ENCODE peak calls at places on chromosomes 16 and 17, in seven cellular contexts. One of them, this sample, is unnamed.

GRCh38 chr17:70190959-70191805 is 21.9 kb downstream of the KCNJ2 start:
- DNase-seq in heart left ventricle: no peak
- DNase-seq in breast epithelium: no peak
- DNase-seq in body of pancreas: peak; percentile 62
- DNase-seq in transverse colon: no peak
- DNase-seq in prostate gland: peak; percentile 53
- DNase-seq in A549: no peak
- DNase-seq in this sample: no peak

GRCh38 chr17:1555618-1556471 is 6.7 kb downstream of the PITPNA start:
- DNase-seq in transverse colon: peak; percentile 58
- DNase-seq in A549: no peak
- DNase-seq in heart left ventricle: peak; percentile 34
- DNase-seq in body of pancreas: peak; percentile 60
- DNase-seq in breast epithelium: no peak
- DNase-seq in prostate gland: no peak
- DNase-seq in this sample: peak; percentile 33

GRCh38 chr17:7782237-7782636 is 51.8 kb upstream of the KDM6B start:
- DNase-seq in prostate gland: no peak
- DNase-seq in heart left ventricle: no peak
- DNase-seq in breast epithelium: no peak
- DNase-seq in A549: no peak
- DNase-seq in body of pancreas: no peak
- DNase-seq in transverse colon: no peak
- DNase-seq in this sample: no peak

GRCh38 chr16:14405611-14406537 is 224.2 kb downstream of the PARN start:
- DNase-seq in prostate gland: no peak
- DNase-seq in breast epithelium: no peak
- DNase-seq in body of pancreas: no peak
- DNase-seq in heart left ventricle: no peak
- DNase-seq in A549: no peak
- DNase-seq in transverse colon: peak; percentile 71
- DNase-seq in this sample: peak; percentile 85

GRCh38 chr16:13864689-13865088 is 55.3 kb upstream of the ERCC4 start:
- DNase-seq in breast epithelium: no peak
- DNase-seq in heart left ventricle: no peak
- DNase-seq in transverse colon: no peak
- DNase-seq in A549: no peak
- DNase-seq in body of pancreas: no peak
- DNase-seq in prostate gland: no peak
- DNase-seq in this sample: no peak

GRCh38 chr16:81350306-81350615 is 35.5 kb downstream of the GAN start:
- DNase-seq in body of pancreas: no peak
- DNase-seq in breast epithelium: no peak
- DNase-seq in heart left ventricle: no peak
- DNase-seq in prostate gland: no peak
- DNase-seq in A549: no peak
- DNase-seq in transverse colon: no peak
- DNase-seq in this sample: no peak

GRCh38 chr17:1498869-1499268 is 6.4 kb upstream of the MYO1C start:
- DNase-seq in transverse colon: no peak
- DNase-seq in prostate gland: no peak
- DNase-seq in breast epithelium: no peak
- DNase-seq in A549: no peak
- DNase-seq in body of pancreas: no peak
- DNase-seq in heart left ventricle: no peak
- DNase-seq in this sample: no peak

GRCh38 chr17:41421116-41421515 is 3.3 kb downstream of the KRT37 start:
- DNase-seq in breast epithelium: no peak
- DNase-seq in transverse colon: no peak
- DNase-seq in prostate gland: peak; percentile 71
- DNase-seq in heart left ventricle: no peak
- DNase-seq in body of pancreas: no peak
- DNase-seq in A549: no peak
- DNase-seq in this sample: no peak

GRCh38 chr17:34771891-34772290 is 189.4 kb downstream of the CCT6B start:
- DNase-seq in A549: no peak
- DNase-seq in transverse colon: no peak
- DNase-seq in prostate gland: no peak
- DNase-seq in heart left ventricle: no peak
- DNase-seq in body of pancreas: no peak
- DNase-seq in breast epithelium: no peak
- DNase-seq in this sample: no peak

GRCh38 chr17:65058615-65059014 is 2.1 kb upstream of the GNA13 start:
- DNase-seq in heart left ventricle: no peak
- DNase-seq in breast epithelium: no peak
- DNase-seq in A549: no peak
- DNase-seq in body of pancreas: no peak
- DNase-seq in transverse colon: no peak
- DNase-seq in prostate gland: peak; percentile 72
- DNase-seq in this sample: no peak

GRCh38 chr17:41308251-41308917 is 725 bp downstream of the KRTAP16-1 start:
- DNase-seq in breast epithelium: peak; percentile 54
- DNase-seq in heart left ventricle: peak; percentile 85
- DNase-seq in transverse colon: peak; percentile 63
- DNase-seq in prostate gland: peak; percentile 44
- DNase-seq in body of pancreas: peak; percentile 46
- DNase-seq in A549: no peak
- DNase-seq in this sample: no peak

GRCh38 chr17:3808701-3809100 is 7.7 kb upstream of the ITGAE start:
- DNase-seq in A549: no peak
- DNase-seq in body of pancreas: no peak
- DNase-seq in heart left ventricle: no peak
- DNase-seq in breast epithelium: no peak
- DNase-seq in transverse colon: no peak
- DNase-seq in prostate gland: no peak
- DNase-seq in this sample: no peak

GRCh38 chr17:64357191-64357981 is 33.3 kb downstream of the PECAM1 start:
- DNase-seq in breast epithelium: no peak
- DNase-seq in A549: no peak
- DNase-seq in heart left ventricle: peak; percentile 75
- DNase-seq in transverse colon: peak; percentile 41
- DNase-seq in prostate gland: no peak
- DNase-seq in body of pancreas: peak; percentile 59
- DNase-seq in this sample: peak; percentile 38

GRCh38 chr17:67044016-67044772 is at the start of gene CACNG1:
- DNase-seq in transverse colon: no peak
- DNase-seq in prostate gland: no peak
- DNase-seq in body of pancreas: no peak
- DNase-seq in breast epithelium: no peak
- DNase-seq in heart left ventricle: no peak
- DNase-seq in A549: no peak
- DNase-seq in this sample: peak; percentile 91

DNA sequence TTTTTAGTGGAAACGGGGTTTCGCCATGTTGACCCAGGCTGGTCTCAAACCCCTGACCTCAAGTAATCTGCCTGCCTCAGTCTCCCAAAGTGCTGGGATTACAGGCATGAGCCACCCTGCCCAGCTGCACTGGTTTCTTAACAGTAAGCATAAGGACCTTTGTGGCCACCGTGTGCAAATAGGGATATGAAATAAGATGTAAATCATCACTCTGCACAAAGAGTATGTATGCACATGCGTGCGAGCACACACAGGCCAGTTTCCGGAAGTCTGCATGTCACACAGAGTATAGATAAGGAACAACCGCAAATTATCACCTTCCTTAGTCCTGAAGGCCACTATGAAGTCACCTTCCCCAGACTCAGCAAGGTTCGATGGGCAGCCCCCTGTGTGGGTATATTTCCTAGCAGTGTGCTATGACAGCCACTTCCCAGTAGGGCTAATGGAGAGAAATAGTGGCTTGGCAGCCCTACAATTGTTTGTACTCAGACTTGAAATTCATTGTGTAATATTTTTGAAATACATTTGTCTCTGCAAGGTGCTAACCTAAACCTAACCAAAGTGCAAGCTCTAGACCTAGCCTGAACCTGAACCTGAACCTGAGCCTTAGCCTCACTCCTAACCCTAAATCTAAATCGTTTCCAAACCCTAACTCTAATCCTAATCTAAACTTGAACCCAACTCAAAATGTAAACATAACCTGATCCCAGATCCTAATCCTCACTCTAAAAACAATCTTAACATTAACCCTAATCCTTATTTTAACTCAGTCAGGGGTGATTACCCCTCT is 48.4 kb upstream of the SKAP1 start:
- DNase-seq in breast epithelium: no peak
- DNase-seq in transverse colon: no peak
- DNase-seq in prostate gland: no peak
- DNase-seq in heart left ventricle: no peak
- DNase-seq in A549: no peak
- DNase-seq in body of pancreas: no peak
- DNase-seq in this sample: no peak
- TF ChIP-seq CTCF in breast epithelium: no peak
- TF ChIP-seq CTCF in transverse colon: no peak
- TF ChIP-seq CTCF in prostate gland: no peak
- TF ChIP-seq CTCF in heart left ventricle: no peak
- TF ChIP-seq CTCF in A549: no peak
- TF ChIP-seq CTCF in body of pancreas: no peak
- TF ChIP-seq CTCF in this sample: no peak

GRCh38 chr17:74748529-74749261 is at the start of gene NHERF1:
- DNase-seq in heart left ventricle: peak; percentile 97
- DNase-seq in breast epithelium: peak; percentile 95
- DNase-seq in body of pancreas: peak; percentile 95
- DNase-seq in transverse colon: peak; percentile 96
- DNase-seq in prostate gland: peak; percentile 96
- DNase-seq in A549: peak; percentile 59
- DNase-seq in this sample: peak; percentile 89
- TF ChIP-seq POLR2A in heart left ventricle: peak; percentile 83
- TF ChIP-seq POLR2A in breast epithelium: peak; percentile 89
- TF ChIP-seq POLR2A in body of pancreas: peak; percentile 99
- TF ChIP-seq POLR2A in transverse colon: peak; percentile 97
- TF ChIP-seq POLR2A in prostate gland: peak; percentile 99
- TF ChIP-seq POLR2A in A549: peak; percentile 99
- TF ChIP-seq POLR2A in this sample: peak; percentile 98

DNA sequence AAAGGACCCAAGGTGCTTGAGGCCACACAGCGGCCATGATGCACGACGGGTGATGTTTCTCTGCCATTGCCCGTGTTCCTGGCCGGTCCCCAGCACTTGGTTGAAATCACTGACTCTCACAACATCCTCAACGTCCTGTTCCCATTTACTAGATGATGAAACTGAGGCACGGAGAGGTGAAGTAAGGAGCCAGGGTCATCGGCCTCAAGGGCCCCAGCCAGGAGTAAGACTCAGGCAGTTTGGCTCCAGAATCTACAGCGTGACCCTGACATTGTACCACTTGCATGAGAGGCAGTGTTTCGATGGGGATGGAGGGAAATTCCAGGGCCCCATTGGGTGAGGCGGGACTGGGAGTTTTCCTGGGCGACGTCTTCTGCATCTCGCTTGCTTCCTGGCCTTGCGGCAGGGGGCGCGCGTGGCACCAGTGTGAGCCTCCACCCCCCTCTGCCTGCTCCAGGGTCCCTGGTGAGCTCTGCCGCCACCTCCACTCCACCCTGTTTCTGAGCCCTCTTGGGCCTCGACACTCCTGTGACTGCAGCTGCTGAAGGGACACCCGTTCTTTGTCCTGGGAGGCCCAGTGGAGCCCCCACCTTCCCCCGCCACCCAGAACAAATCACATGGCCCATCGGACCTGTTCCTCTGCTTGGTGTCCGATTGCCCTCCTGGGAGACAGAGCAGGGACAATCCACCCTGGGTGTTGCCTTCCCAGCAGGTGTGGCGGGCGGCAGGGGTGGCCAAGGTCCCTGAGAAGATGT is 133.0 kb upstream of the GSE1 start:
- DNase-seq in heart left ventricle: no peak
- DNase-seq in body of pancreas: peak; percentile 62
- DNase-seq in A549: peak; percentile 94
- DNase-seq in prostate gland: peak; percentile 28
- DNase-seq in transverse colon: peak; percentile 75
- DNase-seq in breast epithelium: no peak
- DNase-seq in this sample: no peak
- TF ChIP-seq CTCF in heart left ventricle: peak; percentile 20
- TF ChIP-seq CTCF in body of pancreas: peak; percentile 54
- TF ChIP-seq CTCF in A549: peak; percentile 73
- TF ChIP-seq CTCF in prostate gland: peak; percentile 54
- TF ChIP-seq CTCF in transverse colon: peak; percentile 59
- TF ChIP-seq CTCF in breast epithelium: no peak
- TF ChIP-seq CTCF in this sample: no peak

GRCh38 chr16:70301121-70301520 is 2.1 kb downstream of the DDX19B start:
- DNase-seq in breast epithelium: no peak
- DNase-seq in transverse colon: no peak
- DNase-seq in prostate gland: no peak
- DNase-seq in heart left ventricle: no peak
- DNase-seq in body of pancreas: no peak
- DNase-seq in A549: no peak
- DNase-seq in this sample: no peak

GRCh38 chr16:70294385-70295029 is 4.5 kb upstream of the DDX19B start:
- DNase-seq in prostate gland: no peak
- DNase-seq in body of pancreas: no peak
- DNase-seq in transverse colon: no peak
- DNase-seq in breast epithelium: no peak
- DNase-seq in heart left ventricle: no peak
- DNase-seq in A549: no peak
- DNase-seq in this sample: no peak

GRCh38 chr16:70302745-70303144 is 3.8 kb downstream of the DDX19B start:
- DNase-seq in breast epithelium: no peak
- DNase-seq in transverse colon: no peak
- DNase-seq in body of pancreas: no peak
- DNase-seq in heart left ventricle: no peak
- DNase-seq in A549: no peak
- DNase-seq in prostate gland: no peak
- DNase-seq in this sample: no peak

GRCh38 chr16:70295634-70296033 is 3.4 kb upstream of the DDX19B start:
- DNase-seq in A549: no peak
- DNase-seq in prostate gland: no peak
- DNase-seq in transverse colon: no peak
- DNase-seq in body of pancreas: no peak
- DNase-seq in heart left ventricle: no peak
- DNase-seq in breast epithelium: no peak
- DNase-seq in this sample: no peak

DNA sequence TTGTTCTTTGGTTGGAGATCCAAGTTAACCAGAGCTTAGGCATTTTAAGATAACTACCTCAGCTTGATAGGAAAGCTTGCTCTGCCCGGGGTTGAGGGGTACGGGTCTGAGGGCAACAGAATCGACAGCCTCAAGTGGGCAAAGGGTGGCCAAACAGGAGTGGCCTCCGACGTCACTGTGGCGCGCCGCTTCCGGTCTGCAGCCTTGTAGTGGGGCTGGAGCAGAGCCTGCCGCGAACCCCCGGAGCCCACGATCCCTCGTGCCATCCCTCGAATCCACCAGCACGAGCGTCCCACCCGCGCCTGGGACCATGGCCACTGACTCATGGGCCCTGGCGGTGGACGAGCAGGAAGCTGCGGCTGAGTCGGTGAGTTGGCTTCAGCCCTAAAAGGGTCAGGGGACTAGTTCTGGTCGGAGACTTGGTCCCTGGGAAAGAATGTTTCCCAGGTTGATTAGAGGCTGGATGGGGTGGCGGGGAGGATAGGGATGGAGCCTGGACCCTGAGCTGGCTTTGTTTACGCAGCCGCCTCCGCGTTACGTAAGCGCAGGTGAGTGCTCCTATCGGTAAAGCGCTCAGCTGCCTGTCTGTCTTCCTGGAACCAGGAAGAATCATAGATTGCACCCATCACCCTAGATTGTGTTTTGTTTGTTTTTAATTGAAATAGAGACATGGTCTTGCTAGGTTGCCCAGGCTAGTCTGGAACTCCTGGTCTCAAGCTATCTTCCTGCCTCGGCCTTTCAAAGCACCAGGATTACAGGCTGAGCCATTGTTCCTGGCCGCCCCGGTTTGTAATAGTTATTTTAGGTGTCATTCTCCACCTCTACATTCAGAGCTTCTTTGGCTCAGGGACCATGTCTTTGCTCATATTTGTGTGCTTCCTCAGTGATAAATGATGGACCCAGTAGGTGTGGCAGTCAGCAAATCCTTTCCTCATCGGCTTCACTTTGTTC is at the start of gene DDX19B:
- DNase-seq in heart left ventricle: peak; percentile 89
- DNase-seq in A549: peak; percentile 79
- DNase-seq in transverse colon: peak; percentile 87
- DNase-seq in breast epithelium: peak; percentile 76
- DNase-seq in body of pancreas: peak; percentile 84
- DNase-seq in prostate gland: peak; percentile 77
- DNase-seq in this sample: peak; percentile 71
- TF ChIP-seq POLR2A in heart left ventricle: no peak
- TF ChIP-seq POLR2A in A549: peak; percentile 87
- TF ChIP-seq POLR2A in transverse colon: peak; percentile 77
- TF ChIP-seq POLR2A in breast epithelium: peak; percentile 65
- TF ChIP-seq POLR2A in body of pancreas: peak; percentile 86
- TF ChIP-seq POLR2A in prostate gland: no peak
- TF ChIP-seq POLR2A in this sample: peak; percentile 57